ENCODE peak calls at places on chromosome 1, in four cellular contexts. One of them, this sample, is unnamed.

GRCh38 chr1:244760471-244760870 is 75.0 kb upstream of the COX20 start:
- DNase-seq in HepG2: no peak
- DNase-seq in GM12878: no peak
- DNase-seq in K562: no peak
- DNase-seq in this sample: no peak

GRCh38 chr1:63917571-63918394 is 144.0 kb downstream of the ROR1 start:
- DNase-seq in HepG2: peak
- DNase-seq in GM12878: no peak
- DNase-seq in K562: peak
- DNase-seq in this sample: peak

GRCh38 chr1:108208724-108209404 is 8.7 kb upstream of the SLC25A24 start:
- DNase-seq in HepG2: no peak
- DNase-seq in GM12878: no peak
- DNase-seq in K562: no peak
- DNase-seq in this sample: no peak

GRCh38 chr1:39818482-39818881 is 29.8 kb upstream of the BMP8B start:
- DNase-seq in HepG2: no peak
- DNase-seq in GM12878: no peak
- DNase-seq in K562: no peak
- DNase-seq in this sample: no peak

GRCh38 chr1:231866392-231867331 is 240.1 kb downstream of the DISC1 start:
- DNase-seq in HepG2: peak
- DNase-seq in GM12878: no peak
- DNase-seq in K562: peak
- DNase-seq in this sample: peak

GRCh38 chr1:92480200-92480812 is 6.4 kb downstream of the GFI1 start:
- DNase-seq in HepG2: no peak
- DNase-seq in GM12878: no peak
- DNase-seq in K562: no peak
- DNase-seq in this sample: no peak

GRCh38 chr1:16938351-16939321 is 16.9 kb downstream of the CROCC start:
- DNase-seq in HepG2: no peak
- DNase-seq in GM12878: no peak
- DNase-seq in K562: no peak
- DNase-seq in this sample: no peak

GRCh38 chr1:221310180-221310579 is 430.9 kb downstream of the HLX start:
- DNase-seq in HepG2: no peak
- DNase-seq in GM12878: no peak
- DNase-seq in K562: no peak
- DNase-seq in this sample: no peak

GRCh38 chr1:163013826-163014600 is 55.1 kb upstream of the RGS4 start:
- DNase-seq in HepG2: no peak
- DNase-seq in GM12878: no peak
- DNase-seq in K562: no peak
- DNase-seq in this sample: no peak

GRCh38 chr1:212132040-212132439 is 96.5 kb downstream of the DTL start:
- DNase-seq in HepG2: no peak
- DNase-seq in GM12878: no peak
- DNase-seq in K562: no peak
- DNase-seq in this sample: no peak

GRCh38 chr1:164440222-164440621 is 118.8 kb upstream of the PBX1 start:
- DNase-seq in HepG2: no peak
- DNase-seq in GM12878: no peak
- DNase-seq in K562: no peak
- DNase-seq in this sample: peak

GRCh38 chr1:184287001-184287400 is 99.8 kb upstream of the C1orf21 start:
- DNase-seq in HepG2: no peak
- DNase-seq in GM12878: no peak
- DNase-seq in K562: no peak
- DNase-seq in this sample: no peak

GRCh38 chr1:245336149-245336983 is 181.6 kb downstream of the KIF26B start:
- DNase-seq in HepG2: no peak
- DNase-seq in GM12878: no peak
- DNase-seq in K562: no peak
- DNase-seq in this sample: no peak

GRCh38 chr1:238581332-238581731 is 690.6 kb upstream of the ZP4 start:
- DNase-seq in HepG2: no peak
- DNase-seq in GM12878: no peak
- DNase-seq in K562: no peak
- DNase-seq in this sample: no peak
- TF ChIP-seq JUNB in HepG2: no peak
- TF ChIP-seq JUNB in GM12878: no peak
- TF ChIP-seq JUNB in K562: no peak
- TF ChIP-seq JUNB in this sample: no peak

GRCh38 chr1:19416919-19417441 is 68.4 kb downstream of the CAPZB start:
- DNase-seq in HepG2: no peak
- DNase-seq in GM12878: no peak
- DNase-seq in K562: no peak
- DNase-seq in this sample: no peak
- TF ChIP-seq CHD4 in HepG2: no peak
- TF ChIP-seq CHD4 in GM12878: no peak
- TF ChIP-seq CHD4 in K562: no peak
- TF ChIP-seq CHD4 in this sample: no peak

GRCh38 chr1:26351591-26352337 is 2.2 kb downstream of the CRYBG2 start:
- DNase-seq in HepG2: peak
- DNase-seq in GM12878: no peak
- DNase-seq in K562: peak
- DNase-seq in this sample: peak

GRCh38 chr1:26349886-26350244 is 4.1 kb downstream of the CRYBG2 start:
- DNase-seq in HepG2: no peak
- DNase-seq in GM12878: no peak
- DNase-seq in K562: no peak
- DNase-seq in this sample: no peak

GRCh38 chr1:26350701-26351590 is 3.0 kb downstream of the CRYBG2 start:
- DNase-seq in HepG2: peak
- DNase-seq in GM12878: no peak
- DNase-seq in K562: peak
- DNase-seq in this sample: no peak

GRCh38 chr1:26349196-26349885 is 4.6 kb downstream of the CRYBG2 start:
- DNase-seq in HepG2: no peak
- DNase-seq in GM12878: no peak
- DNase-seq in K562: no peak
- DNase-seq in this sample: peak

GRCh38 chr1:26350343-26350700 is 3.6 kb downstream of the CRYBG2 start:
- DNase-seq in HepG2: no peak
- DNase-seq in GM12878: no peak
- DNase-seq in K562: no peak
- DNase-seq in this sample: no peak
- TF ChIP-seq JUNB in HepG2: no peak
- TF ChIP-seq JUNB in GM12878: no peak
- TF ChIP-seq JUNB in K562: no peak
- TF ChIP-seq JUNB in this sample: no peak

GRCh38 chr1:213569816-213570150 is 418.0 kb upstream of the PROX1 start:
- DNase-seq in HepG2: peak
- DNase-seq in GM12878: no peak
- DNase-seq in K562: no peak
- DNase-seq in this sample: no peak

GRCh38 chr1:213571419-213571818 is 416.4 kb upstream of the PROX1 start:
- DNase-seq in HepG2: peak
- DNase-seq in GM12878: no peak
- DNase-seq in K562: no peak
- DNase-seq in this sample: no peak

GRCh38 chr1:213571843-213572242 is 415.9 kb upstream of the PROX1 start:
- DNase-seq in HepG2: no peak
- DNase-seq in GM12878: no peak
- DNase-seq in K562: no peak
- DNase-seq in this sample: no peak

GRCh38 chr1:213570487-213570886 is 417.3 kb upstream of the PROX1 start:
- DNase-seq in HepG2: peak
- DNase-seq in GM12878: no peak
- DNase-seq in K562: no peak
- DNase-seq in this sample: no peak

DNA sequence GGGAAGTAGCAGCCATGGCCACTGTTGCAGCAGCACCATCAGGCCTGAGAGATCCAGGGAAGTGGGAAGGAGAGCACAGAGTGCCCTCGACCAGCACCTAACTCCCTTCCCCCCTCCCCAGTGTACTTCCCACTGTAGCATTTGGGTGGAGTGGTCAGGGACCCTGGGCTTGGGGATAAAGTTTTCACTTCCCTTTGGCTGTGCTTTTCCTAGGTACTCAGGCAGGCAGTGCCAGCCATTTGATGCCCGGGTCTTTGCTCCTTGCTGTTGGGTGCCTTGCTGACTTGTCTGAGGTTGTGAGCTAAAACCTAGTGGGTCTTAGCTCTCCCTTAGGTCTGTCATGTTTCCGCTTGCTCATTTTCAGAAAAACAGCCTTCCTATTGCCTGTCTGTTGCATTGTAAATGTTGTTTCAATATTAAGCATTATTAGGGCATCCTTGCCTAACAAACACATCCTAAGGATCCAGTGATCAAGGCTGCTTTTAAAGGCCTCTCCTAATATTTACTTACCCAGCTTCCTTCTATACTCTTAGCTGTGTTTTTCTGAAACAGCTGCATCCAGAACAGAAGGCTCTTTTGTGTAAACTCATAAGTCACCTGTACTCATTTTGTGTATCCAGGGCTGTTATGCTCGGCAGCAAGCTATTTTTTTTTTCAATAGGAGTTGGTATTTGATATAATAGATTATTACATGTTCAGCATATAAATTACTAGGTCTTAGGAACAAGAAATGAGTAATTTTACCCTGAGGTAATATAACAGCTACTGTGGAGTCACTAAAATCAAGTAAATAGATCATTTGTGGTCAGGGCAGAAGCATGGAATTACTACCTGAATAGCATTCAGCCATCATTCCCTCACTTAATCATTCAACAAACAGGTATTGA is 418.6 kb upstream of the PROX1 start:
- DNase-seq in HepG2: peak
- DNase-seq in GM12878: no peak
- DNase-seq in K562: no peak
- DNase-seq in this sample: no peak
- TF ChIP-seq CHD4 in HepG2: peak
- TF ChIP-seq CHD4 in GM12878: no peak
- TF ChIP-seq CHD4 in K562: no peak
- TF ChIP-seq CHD4 in this sample: no peak

DNA sequence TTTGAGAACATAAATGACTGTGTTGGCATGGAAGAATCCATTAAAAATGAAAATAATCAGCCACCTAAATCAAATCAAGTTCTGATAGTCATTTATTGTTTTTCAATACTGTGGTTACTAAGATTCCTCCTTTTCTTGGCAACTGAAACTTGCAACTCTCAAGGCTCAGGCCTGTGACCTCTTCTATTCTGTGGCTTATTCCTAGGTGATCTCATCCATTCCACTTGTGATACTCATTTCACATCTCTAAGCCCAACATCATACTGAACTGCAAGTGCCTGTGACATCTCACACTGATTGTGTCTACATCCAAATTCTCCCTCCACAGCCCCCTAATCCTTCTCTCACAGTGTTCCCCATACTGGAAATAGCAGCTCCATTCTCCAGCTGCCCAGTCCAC is 4.8 kb upstream of the ST6GALNAC5 start:
- DNase-seq in HepG2: no peak
- DNase-seq in GM12878: no peak
- DNase-seq in K562: no peak
- DNase-seq in this sample: no peak
- TF ChIP-seq JUNB in HepG2: no peak
- TF ChIP-seq JUNB in GM12878: no peak
- TF ChIP-seq JUNB in K562: no peak
- TF ChIP-seq JUNB in this sample: no peak

GRCh38 chr1:246476771-246477170 is 30.3 kb downstream of the SMYD3 start:
- DNase-seq in HepG2: no peak
- DNase-seq in GM12878: no peak
- DNase-seq in K562: no peak
- DNase-seq in this sample: no peak
- TF ChIP-seq CHD4 in HepG2: no peak
- TF ChIP-seq CHD4 in GM12878: no peak
- TF ChIP-seq CHD4 in K562: no peak
- TF ChIP-seq CHD4 in this sample: no peak

GRCh38 chr1:7385471-7386225 is 385.4 kb upstream of the VAMP3 start:
- DNase-seq in HepG2: no peak
- DNase-seq in GM12878: no peak
- DNase-seq in K562: no peak
- DNase-seq in this sample: no peak

GRCh38 chr1:7384679-7385078 is 386.4 kb upstream of the VAMP3 start:
- DNase-seq in HepG2: no peak
- DNase-seq in GM12878: no peak
- DNase-seq in K562: no peak
- DNase-seq in this sample: no peak

GRCh38 chr1:7387053-7387861 is 383.8 kb upstream of the VAMP3 start:
- DNase-seq in HepG2: no peak
- DNase-seq in GM12878: no peak
- DNase-seq in K562: no peak
- DNase-seq in this sample: no peak

GRCh38 chr1:7388141-7388487 is 383.0 kb upstream of the VAMP3 start:
- DNase-seq in HepG2: no peak
- DNase-seq in GM12878: no peak
- DNase-seq in K562: no peak
- DNase-seq in this sample: no peak

DNA sequence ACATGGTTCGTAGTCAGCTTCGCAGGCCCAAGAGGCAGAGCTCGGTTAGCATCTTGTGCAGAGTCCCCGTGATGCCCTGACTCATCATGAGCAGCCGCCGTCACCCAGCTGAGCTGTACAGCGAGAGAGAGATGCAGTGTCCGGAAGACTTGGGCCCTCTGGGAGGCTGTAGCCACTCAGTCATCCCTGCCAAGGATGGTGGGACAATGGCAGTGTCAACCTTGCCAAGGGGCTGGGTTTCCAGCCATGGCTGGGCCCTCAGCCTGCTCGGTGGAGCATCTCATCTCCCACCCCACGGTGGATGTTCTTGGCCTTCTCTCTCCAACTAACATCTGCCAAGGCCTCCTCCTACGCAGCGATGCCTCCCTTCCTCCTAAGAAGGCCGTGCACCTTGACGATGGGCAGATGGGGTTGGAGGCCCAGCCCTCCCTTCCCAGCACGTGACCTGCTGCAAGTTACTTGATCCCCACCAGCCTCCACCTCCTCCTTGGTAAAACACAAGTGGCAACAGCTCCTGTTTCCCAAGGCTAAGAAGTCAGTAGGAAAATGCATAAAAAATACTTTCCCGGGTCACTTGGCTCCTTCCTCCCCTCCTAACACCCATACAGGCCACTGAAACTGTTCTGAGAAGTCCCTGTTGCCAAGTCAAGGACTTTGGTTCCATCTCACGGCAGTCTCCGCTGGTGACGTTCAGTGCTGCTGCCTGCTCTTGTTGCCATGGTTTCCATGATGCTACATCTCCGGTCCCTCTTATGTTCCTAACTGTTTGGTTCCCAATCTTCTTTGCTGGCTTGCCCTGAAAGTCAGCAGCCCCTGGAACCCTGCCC is 384.7 kb upstream of the VAMP3 start:
- DNase-seq in HepG2: no peak
- DNase-seq in GM12878: no peak
- DNase-seq in K562: no peak
- DNase-seq in this sample: no peak
- TF ChIP-seq JUNB in HepG2: no peak
- TF ChIP-seq JUNB in GM12878: no peak
- TF ChIP-seq JUNB in K562: no peak
- TF ChIP-seq JUNB in this sample: no peak

GRCh38 chr1:19762175-19762779 is 37.4 kb downstream of the TMCO4 start:
- DNase-seq in HepG2: peak
- DNase-seq in GM12878: no peak
- DNase-seq in K562: peak
- DNase-seq in this sample: peak
- TF ChIP-seq CHD4 in HepG2: no peak
- TF ChIP-seq CHD4 in GM12878: no peak
- TF ChIP-seq CHD4 in K562: no peak
- TF ChIP-seq CHD4 in this sample: no peak